ENCODE peak calls at places on chromosomes 5 and 9, in six cellular contexts. Z is fibroblast of pulmonary artery, H is EH, L is right cardiac atrium, B is NCI-H1092, N is AG08395. G is an unnamed sample.

GRCh38 chr5:66540078-66540477 is 56.1 kb upstream of the MAST4 start:
- DNase-seq in L (no peak), H (no peak), Z (no peak), B (no peak), N (no peak), G (no peak)

GRCh38 chr5:137478043-137478442 is 21.1 kb downstream of the SPOCK1 start:
- DNase-seq in B (no peak), H (no peak), Z (no peak), N (no peak), L (no peak), G (no peak)

GRCh38 chr9:94603259-94603776 is 9.7 kb upstream of the FBP2 start:
- DNase-seq in B (peak), H (peak), L (peak), Z (peak), N (peak), G (peak)

GRCh38 chr9:79233542-79233941 is 338.2 kb upstream of the TLE4 start:
- DNase-seq in H (peak), B (no peak), Z (peak), L (no peak), N (peak), G (peak)

GRCh38 chr9:1612886-1613285 is 402.3 kb upstream of the SMARCA2 start:
- DNase-seq in B (no peak), N (no peak), L (no peak), Z (no peak), H (no peak), G (no peak)

GRCh38 chr5:96626956-96627355 is 35.2 kb upstream of the CAST start:
- DNase-seq in B (no peak), H (peak), L (no peak), Z (peak), N (peak), G (peak)

GRCh38 chr9:135989722-135990467 is 28.7 kb upstream of the UBAC1 start:
- DNase-seq in L (peak), B (peak), N (no peak), H (no peak), Z (no peak), G (no peak)

GRCh38 chr5:59640411-59640810 is 253.1 kb downstream of the PDE4D start:
- DNase-seq in Z (peak), L (peak), H (peak), B (no peak), N (peak), G (peak)

GRCh38 chr9:134593756-134594375 is 47.7 kb upstream of the COL5A1 start:
- DNase-seq in N (no peak), Z (no peak), B (no peak), L (peak), H (no peak), G (no peak)

GRCh38 chr9:136324501-136325300 is 2.6 kb upstream of the GPSM1 start:
- DNase-seq in H (no peak), B (no peak), Z (no peak), N (no peak), L (peak), G (no peak)

GRCh38 chr9:131951905-131952304 is 127.8 kb downstream of the MED27 start:
- DNase-seq in L (peak), B (no peak), H (peak), Z (peak), N (peak), G (peak)

GRCh38 chr5:171459839-171460238 is 40.4 kb downstream of the FGF18 start:
- DNase-seq in N (no peak), Z (no peak), L (no peak), H (no peak), B (no peak), G (no peak)

GRCh38 chr9:87601175-87601574 is 103.5 kb downstream of the DAPK1 start:
- DNase-seq in H (no peak), B (no peak), N (no peak), Z (no peak), L (peak), G (no peak)

GRCh38 chr5:150458819-150459557 is 9.4 kb upstream of the RPS14 start:
- DNase-seq in Z (peak), L (peak), H (peak), B (peak), N (peak), G (peak)

GRCh38 chr9:128940271-128940921 is 7.0 kb downstream of the DOLK start:
- DNase-seq in N (no peak), Z (no peak), H (no peak), B (peak), L (peak), G (no peak)

GRCh38 chr9:16347886-16348285 is 522.6 kb downstream of the BNC2 start:
- DNase-seq in Z (no peak), N (no peak), B (no peak), L (no peak), H (no peak), G (no peak)

GRCh38 chr9:36018755-36019720 is 17.7 kb upstream of the RECK start:
- DNase-seq in Z (no peak), H (peak), B (no peak), N (peak), L (no peak), G (no peak)

GRCh38 chr9:12878342-12878978 is 103.6 kb downstream of the LURAP1L start:
- DNase-seq in L (no peak), Z (no peak), B (no peak), H (no peak), N (no peak), G (no peak)

GRCh38 chr9:7777776-7778175 is 21.8 kb downstream of the DMAC1 start:
- DNase-seq in H (no peak), N (no peak), Z (no peak), B (peak), L (no peak), G (no peak)

GRCh38 chr9:86792136-86792535 is 155.2 kb downstream of the GAS1 start:
- DNase-seq in B (no peak), Z (no peak), H (peak), L (no peak), N (no peak), G (no peak)

GRCh38 chr9:93207326-93207814 is 23.4 kb downstream of the WNK2 start:
- DNase-seq in Z (peak), N (peak), L (peak), B (peak), H (peak), G (no peak)

GRCh38 chr5:128111818-128112448 is 28.4 kb downstream of the SLC12A2 start:
- DNase-seq in B (no peak), L (no peak), N (peak), Z (peak), H (peak), G (peak)

GRCh38 chr9:107989544-107989943 is 500.0 kb upstream of the KLF4 start:
- DNase-seq in B (no peak), L (no peak), H (peak), Z (peak), N (peak), G (peak)

GRCh38 chr9:36499156-36499886 is 73.4 kb upstream of the MELK start:
- DNase-seq in Z (no peak), H (no peak), L (no peak), N (no peak), B (peak), G (no peak)

GRCh38 chr5:8396756-8397155 is 527.8 kb downstream of the MTRR start:
- DNase-seq in Z (no peak), N (no peak), B (no peak), H (peak), L (no peak), G (no peak)

GRCh38 chr9:131997779-131998178 is 81.9 kb downstream of the MED27 start:
- DNase-seq in N (peak), B (no peak), H (peak), Z (peak), L (peak), G (no peak)

GRCh38 chr9:37002413-37003217 is 31.5 kb downstream of the PAX5 start:
- DNase-seq in B (no peak), L (no peak), H (no peak), Z (no peak), N (no peak), G (no peak)

GRCh38 chr9:75855509-75855908 is 35.0 kb upstream of the PCSK5 start:
- DNase-seq in B (no peak), N (peak), H (peak), L (no peak), Z (peak), G (peak)

GRCh38 chr5:9201011-9201410 is 344.9 kb downstream of the SEMA5A start:
- DNase-seq in H (no peak), L (no peak), Z (no peak), N (no peak), B (no peak), G (no peak)

GRCh38 chr9:120175031-120175430 is 404.9 kb downstream of the CDK5RAP2 start:
- DNase-seq in H (no peak), Z (no peak), L (no peak), N (no peak), B (peak), G (no peak)

GRCh38 chr9:105656131-105656921 is 5.9 kb upstream of the TAL2 start:
- DNase-seq in Z (no peak), N (peak), H (peak), L (peak), B (peak), G (no peak)

GRCh38 chr9:36470891-36471290 is 70.8 kb upstream of the RNF38 start:
- DNase-seq in H (peak), Z (peak), B (no peak), N (peak), L (peak), G (peak)

GRCh38 chr5:102834438-102834964 is 79.4 kb downstream of the PAM start:
- DNase-seq in L (no peak), Z (no peak), N (no peak), H (no peak), B (no peak), G (no peak)

GRCh38 chr9:137454145-137454505 is 5.0 kb downstream of the NSMF start:
- DNase-seq in N (peak), B (no peak), H (peak), L (peak), Z (peak), G (no peak)

GRCh38 chr5:68046445-68046844 is 169.1 kb upstream of the PIK3R1 start:
- DNase-seq in N (peak), Z (peak), L (no peak), B (no peak), H (peak), G (peak)

GRCh38 chr5:180920710-180921109 is 21.8 kb downstream of the BTNL8 start:
- DNase-seq in L (no peak), B (no peak), N (no peak), H (no peak), Z (no peak), G (no peak)

GRCh38 chr9:135884328-135885035 is 22.9 kb downstream of the CAMSAP1 start:
- DNase-seq in L (no peak), B (no peak), Z (peak), H (peak), N (peak), G (peak)

GRCh38 chr5:164204338-164204946 is 699.0 kb downstream of the MAT2B start:
- DNase-seq in Z (peak), N (no peak), B (no peak), H (no peak), L (no peak), G (no peak)

GRCh38 chr5:141245250-141245717 is at the start of gene PCDHB15:
- DNase-seq in Z (peak), L (peak), B (no peak), N (no peak), H (peak), G (peak)

G was measured in mesenchymal stem cell.